ENCODE peak calls at places on chromosomes 1 and 21, in seven cellular contexts. One of them, this sample, is unnamed.

GRCh38 chr21:34553199-34553952 is 41.4 kb upstream of the KCNE1 start:
- DNase-seq in breast epithelium: no peak
- DNase-seq in SJSA1: peak; percentile 43
- DNase-seq in cardiac muscle cell: peak; percentile 75
- DNase-seq in thyroid gland: no peak
- DNase-seq in GM12878: no peak
- DNase-seq in CD4-positive, CD25-positive, alpha-beta regulatory T cell: no peak
- DNase-seq in this sample: no peak

GRCh38 chr1:42210421-42211133 is 46.0 kb upstream of the GUCA2A start:
- DNase-seq in breast epithelium: no peak
- DNase-seq in SJSA1: no peak
- DNase-seq in cardiac muscle cell: no peak
- DNase-seq in thyroid gland: no peak
- DNase-seq in GM12878: no peak
- DNase-seq in CD4-positive, CD25-positive, alpha-beta regulatory T cell: no peak
- DNase-seq in this sample: no peak

GRCh38 chr1:235297579-235297978 is 30.4 kb downstream of the ARID4B start:
- DNase-seq in breast epithelium: no peak
- DNase-seq in SJSA1: peak; percentile 70
- DNase-seq in cardiac muscle cell: peak; percentile 28
- DNase-seq in thyroid gland: no peak
- DNase-seq in GM12878: no peak
- DNase-seq in CD4-positive, CD25-positive, alpha-beta regulatory T cell: peak; percentile 76
- DNase-seq in this sample: peak; percentile 68

GRCh38 chr1:1892763-1893120 is 1.9 kb upstream of the GNB1 start:
- DNase-seq in breast epithelium: no peak
- DNase-seq in SJSA1: no peak
- DNase-seq in cardiac muscle cell: no peak
- DNase-seq in thyroid gland: no peak
- DNase-seq in GM12878: no peak
- DNase-seq in CD4-positive, CD25-positive, alpha-beta regulatory T cell: no peak
- DNase-seq in this sample: no peak

GRCh38 chr1:58206749-58207148 is 339.8 kb downstream of the OMA1 start:
- DNase-seq in breast epithelium: no peak
- DNase-seq in SJSA1: no peak
- DNase-seq in cardiac muscle cell: no peak
- DNase-seq in thyroid gland: no peak
- DNase-seq in GM12878: no peak
- DNase-seq in CD4-positive, CD25-positive, alpha-beta regulatory T cell: no peak
- DNase-seq in this sample: no peak

GRCh38 chr1:9331016-9331415 is 38.3 kb downstream of the SPSB1 start:
- DNase-seq in breast epithelium: no peak
- DNase-seq in SJSA1: no peak
- DNase-seq in cardiac muscle cell: no peak
- DNase-seq in thyroid gland: no peak
- DNase-seq in GM12878: no peak
- DNase-seq in CD4-positive, CD25-positive, alpha-beta regulatory T cell: no peak
- DNase-seq in this sample: no peak

GRCh38 chr21:43005635-43006034 is 31.3 kb downstream of the PKNOX1 start:
- DNase-seq in breast epithelium: no peak
- DNase-seq in SJSA1: no peak
- DNase-seq in cardiac muscle cell: no peak
- DNase-seq in thyroid gland: no peak
- DNase-seq in GM12878: no peak
- DNase-seq in CD4-positive, CD25-positive, alpha-beta regulatory T cell: no peak
- DNase-seq in this sample: no peak

GRCh38 chr1:224727851-224728250 is 111.7 kb downstream of the CNIH3 start:
- DNase-seq in breast epithelium: no peak
- DNase-seq in SJSA1: no peak
- DNase-seq in cardiac muscle cell: no peak
- DNase-seq in thyroid gland: no peak
- DNase-seq in GM12878: no peak
- DNase-seq in CD4-positive, CD25-positive, alpha-beta regulatory T cell: no peak
- DNase-seq in this sample: no peak

GRCh38 chr1:62321438-62321837 is 2.2 kb upstream of the KANK4 start:
- DNase-seq in breast epithelium: no peak
- DNase-seq in SJSA1: peak; percentile 52
- DNase-seq in cardiac muscle cell: peak; percentile 40
- DNase-seq in thyroid gland: no peak
- DNase-seq in GM12878: no peak
- DNase-seq in CD4-positive, CD25-positive, alpha-beta regulatory T cell: no peak
- DNase-seq in this sample: no peak

GRCh38 chr1:66732407-66733166 is 19.7 kb upstream of the DYNLT5 start:
- DNase-seq in breast epithelium: no peak
- DNase-seq in SJSA1: no peak
- DNase-seq in cardiac muscle cell: no peak
- DNase-seq in thyroid gland: no peak
- DNase-seq in GM12878: no peak
- DNase-seq in CD4-positive, CD25-positive, alpha-beta regulatory T cell: peak; percentile 20
- DNase-seq in this sample: no peak

GRCh38 chr1:109193653-109194590 is 19.8 kb upstream of the SARS1 start:
- DNase-seq in breast epithelium: no peak
- DNase-seq in SJSA1: peak; percentile 26
- DNase-seq in cardiac muscle cell: peak; percentile 35
- DNase-seq in thyroid gland: peak; percentile 32
- DNase-seq in GM12878: peak; percentile 37
- DNase-seq in CD4-positive, CD25-positive, alpha-beta regulatory T cell: peak; percentile 58
- DNase-seq in this sample: peak; percentile 68

GRCh38 chr1:109151146-109151545 is 37.2 kb downstream of the ELAPOR1 start:
- DNase-seq in breast epithelium: peak; percentile 27
- DNase-seq in SJSA1: peak; percentile 44
- DNase-seq in cardiac muscle cell: peak; percentile 73
- DNase-seq in thyroid gland: peak; percentile 24
- DNase-seq in GM12878: no peak
- DNase-seq in CD4-positive, CD25-positive, alpha-beta regulatory T cell: no peak
- DNase-seq in this sample: no peak

GRCh38 chr1:55472784-55473183 is 257.6 kb upstream of the USP24 start:
- DNase-seq in breast epithelium: peak; percentile 44
- DNase-seq in SJSA1: no peak
- DNase-seq in cardiac muscle cell: peak; percentile 34
- DNase-seq in thyroid gland: no peak
- DNase-seq in GM12878: no peak
- DNase-seq in CD4-positive, CD25-positive, alpha-beta regulatory T cell: no peak
- DNase-seq in this sample: no peak

GRCh38 chr1:6502000-6502891 is 10.8 kb upstream of the PLEKHG5 start:
- DNase-seq in breast epithelium: no peak
- DNase-seq in SJSA1: no peak
- DNase-seq in cardiac muscle cell: peak; percentile 46
- DNase-seq in thyroid gland: peak; percentile 42
- DNase-seq in GM12878: no peak
- DNase-seq in CD4-positive, CD25-positive, alpha-beta regulatory T cell: no peak
- DNase-seq in this sample: no peak

GRCh38 chr21:32190491-32191144 is 88.2 kb downstream of the MIS18A start:
- DNase-seq in breast epithelium: no peak
- DNase-seq in SJSA1: no peak
- DNase-seq in cardiac muscle cell: no peak
- DNase-seq in thyroid gland: no peak
- DNase-seq in GM12878: peak; percentile 31
- DNase-seq in CD4-positive, CD25-positive, alpha-beta regulatory T cell: no peak
- DNase-seq in this sample: no peak

GRCh38 chr1:150121236-150121862 is 28.4 kb upstream of the PLEKHO1 start:
- DNase-seq in breast epithelium: no peak
- DNase-seq in SJSA1: no peak
- DNase-seq in cardiac muscle cell: no peak
- DNase-seq in thyroid gland: no peak
- DNase-seq in GM12878: no peak
- DNase-seq in CD4-positive, CD25-positive, alpha-beta regulatory T cell: no peak
- DNase-seq in this sample: no peak

GRCh38 chr21:14403681-14404318 is 20.9 kb upstream of the HSPA13 start:
- DNase-seq in breast epithelium: no peak
- DNase-seq in SJSA1: no peak
- DNase-seq in cardiac muscle cell: peak; percentile 60
- DNase-seq in thyroid gland: no peak
- DNase-seq in GM12878: peak; percentile 9
- DNase-seq in CD4-positive, CD25-positive, alpha-beta regulatory T cell: peak; percentile 71
- DNase-seq in this sample: peak; percentile 55

GRCh38 chr1:221636096-221636495 is 105.8 kb downstream of the DUSP10 start:
- DNase-seq in breast epithelium: no peak
- DNase-seq in SJSA1: no peak
- DNase-seq in cardiac muscle cell: no peak
- DNase-seq in thyroid gland: no peak
- DNase-seq in GM12878: no peak
- DNase-seq in CD4-positive, CD25-positive, alpha-beta regulatory T cell: no peak
- DNase-seq in this sample: no peak

DNA sequence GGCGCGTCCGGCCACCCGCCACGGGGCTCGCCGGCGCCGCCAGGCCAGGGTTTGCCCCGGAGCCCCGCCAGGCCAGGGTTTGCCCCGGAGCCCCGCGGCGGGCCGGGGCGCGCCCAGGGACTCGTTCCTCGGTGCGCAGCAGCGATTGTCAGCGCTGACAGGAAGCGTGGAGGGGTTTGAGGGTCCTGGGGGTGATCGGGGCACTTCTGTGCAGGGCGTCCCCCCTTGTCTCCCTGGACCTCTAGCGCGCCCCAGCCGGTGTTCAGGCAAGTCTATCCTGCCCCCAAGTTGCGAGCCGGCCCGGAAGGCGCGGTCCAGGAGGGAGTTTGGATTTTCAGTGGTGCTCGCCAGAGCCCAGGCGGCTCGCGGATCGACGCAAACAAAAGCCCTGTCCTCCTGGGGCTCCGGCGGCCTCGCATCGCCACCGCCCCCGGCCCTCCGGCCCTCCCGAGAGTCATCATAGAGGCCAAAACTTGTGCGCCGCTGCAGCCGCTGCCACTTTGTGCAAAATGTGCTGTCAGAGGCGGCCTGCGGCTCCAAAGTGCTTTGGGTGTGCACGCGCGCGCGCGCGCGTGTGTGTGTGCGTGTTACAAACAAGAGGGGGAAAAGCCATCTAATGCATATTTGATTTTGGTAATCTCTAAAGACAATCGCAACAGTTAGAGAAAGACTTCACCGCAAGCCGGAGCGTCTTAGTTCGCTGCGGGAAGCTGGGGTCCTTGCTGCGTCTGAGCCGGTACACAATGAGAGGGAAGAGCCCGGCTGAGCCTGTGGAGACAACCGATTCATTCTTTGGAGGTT is 1.0 kb downstream of the ROR1 start:
- DNase-seq in breast epithelium: peak; percentile 22
- DNase-seq in SJSA1: peak; percentile 69
- DNase-seq in cardiac muscle cell: peak; percentile 51
- DNase-seq in thyroid gland: peak; percentile 25
- DNase-seq in GM12878: no peak
- DNase-seq in CD4-positive, CD25-positive, alpha-beta regulatory T cell: peak; percentile 5
- DNase-seq in this sample: no peak
- H3K27ac ChIP-seq in breast epithelium: peak overlapping the region; percentile 91
- H3K27ac ChIP-seq in SJSA1: no peak overlapping the region
- H3K27ac ChIP-seq in cardiac muscle cell: peak overlapping the region; percentile 93
- H3K27ac ChIP-seq in thyroid gland: no peak overlapping the region
- H3K27ac ChIP-seq in GM12878: no peak overlapping the region
- H3K27ac ChIP-seq in CD4-positive, CD25-positive, alpha-beta regulatory T cell: no peak overlapping the region
- H3K27ac ChIP-seq in this sample: no peak overlapping the region

DNA sequence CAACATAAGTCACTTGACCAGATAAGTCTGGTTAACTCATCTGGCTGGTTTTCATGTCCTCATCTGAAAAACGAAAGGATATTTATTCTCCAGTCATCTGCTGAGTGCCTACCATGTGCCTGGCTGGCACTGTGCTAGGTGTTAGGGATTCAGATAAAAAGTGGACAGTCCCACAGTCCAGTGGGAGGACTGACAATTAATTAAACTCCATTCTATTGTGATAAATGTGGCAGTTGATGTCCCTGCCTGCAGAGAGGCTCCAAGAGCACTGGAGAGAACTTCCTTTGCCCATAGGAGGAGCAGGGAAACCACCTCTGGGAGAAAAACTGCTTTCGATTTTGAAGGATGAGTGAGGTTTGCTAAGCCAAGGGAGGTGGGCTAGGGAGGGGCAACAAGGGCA is 5.4 kb downstream of the NUAK2 start:
- DNase-seq in breast epithelium: no peak
- DNase-seq in SJSA1: no peak
- DNase-seq in cardiac muscle cell: no peak
- DNase-seq in thyroid gland: peak; percentile 32
- DNase-seq in GM12878: no peak
- DNase-seq in CD4-positive, CD25-positive, alpha-beta regulatory T cell: peak; percentile 20
- DNase-seq in this sample: no peak
- H3K4me1 ChIP-seq in breast epithelium: no peaks in the 10 kb centered on the region
- H3K4me1 ChIP-seq in SJSA1: peaks cover 78% of the 10 kb centered on the region
- H3K4me1 ChIP-seq in cardiac muscle cell: peaks cover 22% of the 10 kb centered on the region
- H3K4me1 ChIP-seq in thyroid gland: peaks cover 75% of the 10 kb centered on the region
- H3K4me1 ChIP-seq in GM12878: peaks cover 27% of the 10 kb centered on the region
- H3K4me1 ChIP-seq in CD4-positive, CD25-positive, alpha-beta regulatory T cell: peaks cover 87% of the 10 kb centered on the region
- H3K4me1 ChIP-seq in this sample: peaks cover 79% of the 10 kb centered on the region

DNA sequence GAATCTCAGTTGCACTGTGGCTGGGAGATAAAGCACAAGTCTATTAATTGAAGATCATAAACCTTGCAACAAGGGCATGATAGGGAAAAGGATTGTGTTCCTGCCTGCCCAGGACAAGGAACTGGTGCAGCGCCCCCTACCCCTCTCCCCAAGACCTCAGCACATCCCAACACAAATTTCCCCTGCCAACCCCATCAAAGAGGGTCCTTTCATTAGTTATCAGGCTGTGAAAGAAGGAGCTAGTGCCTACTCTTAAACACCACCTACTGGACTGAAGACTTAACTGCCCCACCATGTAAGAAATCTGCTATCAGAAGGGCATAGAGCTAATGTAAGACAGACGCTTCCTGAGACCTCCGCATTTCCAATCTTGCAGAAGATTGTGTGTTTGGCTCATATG is 372.6 kb downstream of the AGBL4 start:
- DNase-seq in breast epithelium: no peak
- DNase-seq in SJSA1: no peak
- DNase-seq in cardiac muscle cell: no peak
- DNase-seq in thyroid gland: no peak
- DNase-seq in GM12878: no peak
- DNase-seq in CD4-positive, CD25-positive, alpha-beta regulatory T cell: no peak
- DNase-seq in this sample: no peak
- H3K9me3 ChIP-seq in breast epithelium: peaks cover 13% of the 10 kb centered on the region
- H3K9me3 ChIP-seq in SJSA1: peaks cover 8% of the 10 kb centered on the region
- H3K9me3 ChIP-seq in cardiac muscle cell: no peaks in the 10 kb centered on the region
- H3K9me3 ChIP-seq in thyroid gland: no peaks in the 10 kb centered on the region
- H3K9me3 ChIP-seq in GM12878: no peaks in the 10 kb centered on the region
- H3K9me3 ChIP-seq in CD4-positive, CD25-positive, alpha-beta regulatory T cell: no peaks in the 10 kb centered on the region
- H3K9me3 ChIP-seq in this sample: no peaks in the 10 kb centered on the region

GRCh38 chr1:52553372-52554266 is 727 bp upstream of the TUT4 start:
- DNase-seq in breast epithelium: peak; percentile 83
- DNase-seq in SJSA1: peak; percentile 84
- DNase-seq in cardiac muscle cell: peak; percentile 92
- DNase-seq in thyroid gland: peak; percentile 92
- DNase-seq in GM12878: no peak
- DNase-seq in CD4-positive, CD25-positive, alpha-beta regulatory T cell: peak; percentile 90
- DNase-seq in this sample: peak; percentile 86
- H3K27ac ChIP-seq in breast epithelium: peak overlapping the region; percentile 96
- H3K27ac ChIP-seq in SJSA1: peak overlapping the region; percentile 87
- H3K27ac ChIP-seq in cardiac muscle cell: peak overlapping the region; percentile 95
- H3K27ac ChIP-seq in thyroid gland: peak overlapping the region; percentile 93
- H3K27ac ChIP-seq in GM12878: peak overlapping the region; percentile 78
- H3K27ac ChIP-seq in CD4-positive, CD25-positive, alpha-beta regulatory T cell: peak overlapping the region; percentile 90
- H3K27ac ChIP-seq in this sample: peak overlapping the region; percentile 91

GRCh38 chr21:28821276-28822063 is 171.2 kb downstream of the LTN1 start:
- DNase-seq in breast epithelium: no peak
- DNase-seq in SJSA1: no peak
- DNase-seq in cardiac muscle cell: no peak
- DNase-seq in thyroid gland: no peak
- DNase-seq in GM12878: no peak
- DNase-seq in CD4-positive, CD25-positive, alpha-beta regulatory T cell: no peak
- DNase-seq in this sample: no peak
- H3K4me1 ChIP-seq in breast epithelium: no peaks in the 10 kb centered on the region
- H3K4me1 ChIP-seq in SJSA1: peaks cover 16% of the 10 kb centered on the region
- H3K4me1 ChIP-seq in cardiac muscle cell: peaks cover 22% of the 10 kb centered on the region
- H3K4me1 ChIP-seq in thyroid gland: no peaks in the 10 kb centered on the region
- H3K4me1 ChIP-seq in GM12878: no peaks in the 10 kb centered on the region
- H3K4me1 ChIP-seq in CD4-positive, CD25-positive, alpha-beta regulatory T cell: no peaks in the 10 kb centered on the region
- H3K4me1 ChIP-seq in this sample: no peaks in the 10 kb centered on the region

GRCh38 chr21:44625756-44626155 is 1.1 kb upstream of the KRTAP10-9 start:
- DNase-seq in breast epithelium: no peak
- DNase-seq in SJSA1: no peak
- DNase-seq in cardiac muscle cell: no peak
- DNase-seq in thyroid gland: no peak
- DNase-seq in GM12878: no peak
- DNase-seq in CD4-positive, CD25-positive, alpha-beta regulatory T cell: no peak
- DNase-seq in this sample: no peak
- H3K9me3 ChIP-seq in breast epithelium: peaks cover 19% of the 10 kb centered on the region
- H3K9me3 ChIP-seq in SJSA1: peaks cover 7% of the 10 kb centered on the region
- H3K9me3 ChIP-seq in cardiac muscle cell: no peaks in the 10 kb centered on the region
- H3K9me3 ChIP-seq in thyroid gland: no peaks in the 10 kb centered on the region
- H3K9me3 ChIP-seq in GM12878: peaks cover 10% of the 10 kb centered on the region
- H3K9me3 ChIP-seq in CD4-positive, CD25-positive, alpha-beta regulatory T cell: peaks cover 21% of the 10 kb centered on the region
- H3K9me3 ChIP-seq in this sample: peaks cover 28% of the 10 kb centered on the region

This sample was measured in naive thymus-derived CD4-positive, alpha-beta T cell.